ENCODE peak calls at places on chromosomes 4 and X, in seven cellular contexts. P is M059J; N is RPMI7951; I is CD4-positive, alpha-beta memory T cell; Q is amniotic stem cell; J is lower lobe of right lung; A is ureter. M is an unnamed sample.

GRCh38 chr4:83281326-83281725 is 3.3 kb downstream of the COQ2 start:
- DNase-seq in N (no peak), A (no peak), J (no peak), I (no peak), P (no peak), Q (no peak), M (no peak)

GRCh38 chr4:77636902-77637301 is 31.3 kb downstream of the CXCL13 start:
- DNase-seq in I (no peak), A (no peak), J (no peak), P (peak), Q (no peak), N (peak), M (peak)

GRCh38 chr4:26433556-26433955 is 56.7 kb downstream of the CCKAR start:
- DNase-seq in I (no peak), J (no peak), N (no peak), P (no peak), A (no peak), Q (no peak), M (no peak)

GRCh38 chrX:74179071-74179470 is 124.9 kb upstream of the ZCCHC13 start:
- DNase-seq in J (no peak), N (peak), Q (no peak), A (no peak), P (peak), I (no peak), M (peak)

GRCh38 chrX:13377537-13377936 is 57.7 kb upstream of the ATXN3L start:
- DNase-seq in J (no peak), I (no peak), Q (no peak), P (peak), N (peak), A (no peak), M (no peak)

GRCh38 chrX:48816014-48816810 is 10.1 kb upstream of the ERAS start:
- DNase-seq in Q (no peak), P (no peak), J (no peak), I (no peak), A (no peak), N (no peak), M (no peak)

GRCh38 chr4:61500883-61501282 is 300.8 kb downstream of the ADGRL3 start:
- DNase-seq in Q (no peak), I (no peak), J (no peak), N (no peak), A (no peak), P (no peak), M (peak)

GRCh38 chrX:75746891-75747639 is 38.0 kb downstream of the MAGEE2 start:
- DNase-seq in A (no peak), P (peak), N (peak), I (peak), Q (no peak), J (peak), M (no peak)

GRCh38 chr4:133866328-133866699 is 335.3 kb downstream of the PABPC4L start:
- DNase-seq in N (peak), J (no peak), I (no peak), Q (no peak), P (peak), A (no peak), M (peak)

GRCh38 chr4:179307297-179308136 is 1865.3 kb upstream of the AGA start:
- DNase-seq in A (no peak), P (peak), N (peak), I (no peak), J (no peak), Q (peak), M (peak)

M was measured in renal cortical epithelial cell.